ENCODE peak calls at places on chromosomes 2 and 18, in seven cellular contexts. N is COR-L47, D is heart right ventricle, Q is astrocyte of the hippocampus, I is NCI-H2081, K is progenitor cell of endocrine pancreas, A is colonic mucosa. H is an unnamed sample.
A peak's percentile ranks its signal among the peaks of the same experiment; 100 is the strongest.

GRCh38 chr2:142723236-142723635 is 154.2 kb upstream of the KYNU start:
- DNase-seq in Q (no peak), A (no peak), D (no peak), N (no peak), K (no peak), I (no peak), H (no peak)

GRCh38 chr18:2910261-2910660 is 63.5 kb downstream of the EMILIN2 start:
- DNase-seq in Q (no peak), D (no peak), K (no peak), N (no peak), A (no peak), I (no peak), H (no peak)

GRCh38 chr2:38626326-38627031 is 23.8 kb upstream of the HNRNPLL start:
- DNase-seq in K (no peak), A (no peak), Q (no peak), N (no peak), D (no peak), I (no peak), H (no peak)

GRCh38 chr18:67261931-67262552 is 254.5 kb downstream of the DSEL start:
- DNase-seq in I (no peak), Q (no peak), A (no peak), K (no peak), D (no peak), N (no peak), H (no peak)

GRCh38 chr2:46014911-46015654 is 282.1 kb upstream of the EPAS1 start:
- DNase-seq in N (no peak), Q (peak; percentile 60), D (no peak), K (no peak), A (no peak), I (no peak), H (peak; percentile 67)

GRCh38 chr18:11982981-11983380 is 1.7 kb downstream of the IMPA2 start:
- DNase-seq in Q (no peak), A (peak; percentile 54), N (no peak), D (no peak), I (no peak), K (no peak), H (no peak)

GRCh38 chr18:63477972-63478371 is 1.2 kb downstream of the SERPINB5 start:
- DNase-seq in A (no peak), K (no peak), N (no peak), Q (no peak), I (no peak), D (no peak), H (peak; percentile 1)

GRCh38 chr18:55786651-55787272 is 198.8 kb upstream of the TCF4 start:
- DNase-seq in K (no peak), A (no peak), Q (peak; percentile 33), N (no peak), D (no peak), I (no peak), H (no peak)

GRCh38 chr2:226637383-226637782 is 162.2 kb downstream of the IRS1 start:
- DNase-seq in N (no peak), A (no peak), D (no peak), K (no peak), Q (no peak), I (no peak), H (no peak)

GRCh38 chr2:107936427-107937359 is 49.6 kb upstream of the SLC5A7 start:
- DNase-seq in Q (peak; percentile 3), D (no peak), N (peak; percentile 4), I (no peak), A (no peak), K (no peak), H (no peak)

GRCh38 chr2:64112016-64112415 is 32.2 kb downstream of the PELI1 start:
- DNase-seq in N (no peak), I (no peak), D (no peak), K (no peak), Q (no peak), A (no peak), H (no peak)

GRCh38 chr18:10949655-10950054 is 199.7 kb downstream of the PIEZO2 start:
- DNase-seq in A (no peak), N (no peak), I (no peak), D (no peak), Q (no peak), K (no peak), H (no peak)

GRCh38 chr2:23452853-23453420 is 68.0 kb downstream of the KLHL29 start:
- DNase-seq in A (no peak), Q (peak; percentile 48), N (no peak), K (no peak), D (no peak), I (no peak), H (no peak)